ENCODE peak calls at places on chromosomes 4 and X, in nine cellular contexts. G is dorsolateral prefrontal cortex; C is CD8-positive, alpha-beta T cell; H is cardiac fibroblast; X is GM13976; R is IMR-90; I is AG09319; J is WTC11; Z is neural progenitor cell. L is an unnamed sample.

GRCh38 chr4:38803833-38804653 is 548 bp downstream of the TLR1 start:
- DNase-seq in I (no peak), Z (no peak), J (no peak), X (peak; percentile 56), C (peak; percentile 28), R (no peak), G (no peak), H (no peak), L (peak; percentile 52)

GRCh38 chr4:56666279-56666678 is 14.8 kb downstream of the HOPX start:
- DNase-seq in Z (no peak), R (no peak), H (no peak), C (no peak), I (no peak), J (no peak), X (no peak), G (no peak), L (no peak)

GRCh38 chrX:70552174-70552704 is 107.6 kb downstream of the DLG3 start:
- DNase-seq in H (no peak), Z (no peak), G (no peak), I (no peak), R (no peak), J (no peak), X (no peak), C (no peak), L (no peak)

GRCh38 chr4:53476232-53477037 is 99.0 kb downstream of the FIP1L1 start:
- DNase-seq in J (no peak), G (no peak), H (peak; percentile 97), X (no peak), I (peak; percentile 98), Z (no peak), C (no peak), R (peak; percentile 98), L (no peak)

GRCh38 chr4:159227984-159228383 is 125.1 kb downstream of the RAPGEF2 start:
- DNase-seq in J (peak; percentile 21), G (peak; percentile 51), X (no peak), C (no peak), H (peak; percentile 93), I (peak; percentile 32), R (peak; percentile 92), Z (peak; percentile 63), L (no peak)

GRCh38 chr4:158295053-158295452 is 84.8 kb downstream of the TMEM144 start:
- DNase-seq in R (no peak), C (no peak), H (peak; percentile 9), G (no peak), I (no peak), Z (no peak), X (no peak), J (no peak), L (no peak)

GRCh38 chrX:140709421-140709846 is at the start of gene LINC00632:
- DNase-seq in X (no peak), Z (peak; percentile 51), I (no peak), H (no peak), G (peak; percentile 71), J (peak; percentile 9), R (no peak), C (no peak), L (no peak)

GRCh38 chr4:55592014-55592413 is at the start of gene PDCL2:
- DNase-seq in I (no peak), X (no peak), R (no peak), H (no peak), G (no peak), Z (peak; percentile 7), C (no peak), J (peak; percentile 62), L (no peak)

GRCh38 chrX:39613508-39613921 is 484.2 kb downstream of the BCOR start:
- DNase-seq in R (no peak), X (peak; percentile 53), I (no peak), G (no peak), Z (peak; percentile 88), H (no peak), C (no peak), J (peak; percentile 46), L (peak; percentile 40)

DNA sequence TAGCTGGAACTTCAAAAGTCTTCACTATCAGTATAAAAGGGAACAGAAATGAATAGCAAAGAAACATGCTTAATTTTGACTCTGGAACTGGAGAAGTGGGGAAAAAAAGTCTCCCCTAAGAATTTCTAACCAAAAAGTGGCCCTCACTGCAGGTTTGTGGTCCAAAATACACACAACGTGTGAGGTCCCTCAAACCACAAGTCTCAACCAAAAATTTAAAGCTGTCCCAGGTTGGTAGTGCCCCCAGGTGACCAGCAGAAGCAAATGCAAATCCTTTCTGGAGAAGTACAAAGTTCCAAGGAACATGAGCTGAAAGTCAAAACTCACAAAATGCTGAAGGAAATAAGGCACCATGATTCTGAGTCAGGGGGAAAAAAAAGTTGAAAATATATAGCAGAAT is 23.6 kb upstream of the VAMP7 start:
- DNase-seq in I (no peak), R (no peak), Z (no peak), C (no peak), H (peak; percentile 34), G (no peak), X (no peak), J (no peak), L (no peak)
- TF ChIP-seq CTCF in I (no peak), R (peak; percentile 21), Z (peak; percentile 35), C (no peak), H (peak; percentile 17), G (no peak), X (peak; percentile 17), J (no peak), L (peak; percentile 45)

GRCh38 chrX:45850197-45850774 is 649.6 kb upstream of the DIPK2B start:
- DNase-seq in Z (peak; percentile 36), H (peak; percentile 30), C (peak; percentile 14), G (no peak), I (no peak), X (peak; percentile 12), J (peak; percentile 14), R (no peak), L (peak; percentile 9)

GRCh38 chrX:45851434-45851991 is 650.8 kb upstream of the DIPK2B start:
- DNase-seq in C (peak; percentile 28), X (peak; percentile 9), Z (peak; percentile 76), J (peak; percentile 66), I (no peak), G (no peak), H (no peak), R (no peak), L (peak; percentile 19)

GRCh38 chrX:45850775-45851433 is 650.2 kb upstream of the DIPK2B start:
- DNase-seq in C (peak; percentile 18), G (no peak), X (peak; percentile 20), J (peak; percentile 28), R (peak; percentile 28), Z (peak; percentile 63), I (no peak), H (peak; percentile 49), L (peak; percentile 14)

GRCh38 chrX:45847966-45848365 is 647.3 kb upstream of the DIPK2B start:
- DNase-seq in G (no peak), J (no peak), H (no peak), Z (no peak), R (no peak), C (no peak), I (no peak), X (no peak), L (no peak)

GRCh38 chrX:45849261-45849660 is 648.6 kb upstream of the DIPK2B start:
- DNase-seq in H (peak; percentile 86), Z (peak; percentile 32), G (no peak), X (peak; percentile 31), R (peak; percentile 86), J (no peak), C (no peak), I (peak; percentile 67), L (peak; percentile 23)
- TF ChIP-seq CTCF in H (peak; percentile 34), Z (peak; percentile 42), G (peak; percentile 13), X (peak; percentile 10), R (peak; percentile 46), J (no peak), C (peak; percentile 36), I (peak; percentile 55), L (peak; percentile 28)

GRCh38 chrX:131792356-131792749 is 230.7 kb upstream of the STK26 start:
- DNase-seq in X (no peak), H (no peak), R (peak; percentile 94), G (peak; percentile 94), J (no peak), C (no peak), Z (no peak), I (peak; percentile 90), L (peak; percentile 56)
- TF ChIP-seq CTCF in X (peak; percentile 45), H (no peak), R (peak; percentile 65), G (peak; percentile 50), J (no peak), C (no peak), Z (no peak), I (peak; percentile 39), L (peak; percentile 50)

GRCh38 chr4:106522839-106523238 is 154.3 kb upstream of the GIMD1 start:
- DNase-seq in R (peak; percentile 1), X (no peak), J (no peak), C (no peak), G (no peak), H (peak; percentile 24), Z (peak; percentile 11), I (no peak), L (no peak)
- TF ChIP-seq CTCF in R (no peak), X (no peak), J (no peak), C (no peak), G (no peak), H (peak; percentile 18), Z (peak; percentile 23), I (peak; percentile 18), L (no peak)

DNA sequence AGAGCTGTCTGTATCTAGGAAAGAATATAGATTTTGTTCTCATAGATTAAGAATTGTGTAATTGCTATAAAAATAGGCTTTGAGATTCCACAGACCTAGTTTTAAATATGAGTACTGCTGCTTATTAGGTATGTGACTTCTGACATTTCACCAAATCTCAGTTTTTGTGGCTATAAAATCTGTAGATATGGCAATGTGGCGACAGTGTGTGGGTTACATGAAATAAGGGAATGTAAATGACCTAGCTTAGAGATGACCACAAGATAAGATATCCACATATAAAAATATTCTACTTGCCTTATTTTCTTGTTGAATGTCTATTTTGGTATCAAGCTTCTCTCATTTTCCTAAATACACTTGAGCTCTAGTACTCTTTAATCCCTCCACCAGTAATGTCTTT is 193.8 kb downstream of the UNC5C start:
- DNase-seq in J (no peak), H (no peak), C (no peak), R (no peak), I (no peak), G (no peak), X (no peak), Z (no peak), L (no peak)
- TF ChIP-seq CTCF in J (no peak), H (no peak), C (no peak), R (no peak), I (no peak), G (no peak), X (no peak), Z (no peak), L (no peak)

DNA sequence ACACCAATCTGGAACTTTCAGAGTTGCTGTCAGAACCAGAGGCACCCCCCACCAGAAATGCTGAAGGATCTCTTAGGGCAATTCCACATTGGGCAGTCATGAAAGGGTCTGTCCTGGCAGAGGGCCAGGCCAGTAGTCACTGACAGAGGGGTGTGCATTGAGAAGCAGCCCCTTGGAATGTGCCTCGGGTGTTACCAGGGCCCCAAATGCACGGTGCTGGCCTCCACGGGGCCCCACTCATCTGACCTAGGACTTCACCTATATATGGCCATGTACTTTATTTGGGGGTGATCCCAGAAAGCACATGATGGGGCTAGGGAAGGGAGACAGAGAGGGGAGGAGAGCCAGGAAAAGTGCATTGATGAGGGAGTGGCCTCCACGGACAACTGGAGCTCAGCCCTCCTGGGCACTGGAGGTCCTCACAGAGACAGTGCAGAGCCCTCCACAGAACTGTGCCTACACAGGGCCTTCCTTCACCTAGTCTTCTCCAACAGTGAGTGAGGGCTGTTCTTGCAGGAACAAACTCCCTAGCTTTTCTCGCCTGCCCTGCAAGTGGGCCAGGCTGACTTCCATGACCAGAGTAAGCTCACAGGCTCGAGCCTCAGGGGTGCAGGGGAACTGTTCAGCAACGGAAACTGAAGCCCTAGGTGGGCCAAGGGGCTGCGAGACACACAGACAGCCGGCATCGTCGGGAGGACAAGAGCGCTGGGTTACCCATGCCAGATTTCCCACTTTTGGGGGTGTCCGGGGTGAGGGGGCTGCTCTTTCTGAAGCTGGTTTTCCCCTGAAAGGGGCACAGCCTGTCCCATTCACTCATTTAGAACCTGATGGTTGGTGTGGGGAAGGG is 136.2 kb downstream of the HMX1 start:
- DNase-seq in G (no peak), J (no peak), H (no peak), R (no peak), C (no peak), I (no peak), Z (no peak), X (peak; percentile 15), L (no peak)
- TF ChIP-seq CTCF in G (no peak), J (no peak), H (no peak), R (no peak), C (no peak), I (no peak), Z (no peak), X (no peak), L (no peak)

L was measured in GM13977.